ENCODE peak calls at places on chromosome 14, in seven cellular contexts. K is stomach, J is lower leg skin, M is OCI-LY7, N is uterus, F is IMR-90, U is tibial nerve. I is an unnamed sample.

GRCh38 chr14:89399594-89400068 is 17.4 kb downstream of the FOXN3 start:
- DNase-seq in U (no peak), K (no peak), F (peak), M (peak), J (peak), N (no peak), I (peak)

GRCh38 chr14:41662780-41663477 is 56.3 kb downstream of the LRFN5 start:
- DNase-seq in M (no peak), F (no peak), J (no peak), N (no peak), U (no peak), K (no peak), I (no peak)

GRCh38 chr14:66105819-66106218 is 380.4 kb upstream of the CCDC196 start:
- DNase-seq in J (no peak), U (no peak), K (no peak), F (no peak), M (no peak), N (no peak), I (no peak)

GRCh38 chr14:31864937-31865855 is 211.9 kb upstream of the ARHGAP5 start:
- DNase-seq in U (no peak), N (no peak), K (no peak), J (no peak), M (no peak), F (no peak), I (no peak)

GRCh38 chr14:73741386-73741875 is 27.2 kb upstream of the PNMA1 start:
- DNase-seq in F (peak), J (peak), U (no peak), N (peak), K (peak), M (peak), I (peak)

GRCh38 chr14:51993274-51993673 is 3.9 kb downstream of the RTRAF start:
- DNase-seq in U (no peak), N (no peak), M (no peak), K (no peak), F (no peak), J (no peak), I (no peak)

GRCh38 chr14:37172024-37172869 is at the start of gene SLC25A21:
- DNase-seq in K (peak), F (peak), U (peak), M (no peak), J (peak), N (peak), I (peak)

GRCh38 chr14:62213516-62213915 is 451.3 kb downstream of the SNAPC1 start:
- DNase-seq in K (no peak), M (no peak), U (no peak), J (no peak), F (peak), N (no peak), I (no peak)

GRCh38 chr14:95421741-95422140 is 94.7 kb downstream of the SYNE3 start:
- DNase-seq in J (no peak), U (no peak), F (no peak), N (no peak), K (no peak), M (no peak), I (no peak)

GRCh38 chr14:55136868-55137785 is 8.1 kb downstream of the LGALS3 start:
- DNase-seq in J (no peak), K (peak), F (peak), M (no peak), U (peak), N (peak), I (no peak)

GRCh38 chr14:73944432-73945158 is 5.3 kb downstream of the FAM161B start:
- DNase-seq in M (no peak), N (no peak), F (no peak), J (peak), U (no peak), K (no peak), I (no peak)

GRCh38 chr14:62079035-62079434 is 316.8 kb downstream of the SNAPC1 start:
- DNase-seq in M (peak), F (no peak), K (no peak), U (no peak), J (no peak), N (no peak), I (no peak)

GRCh38 chr14:59346796-59347510 is 118.2 kb downstream of the GPR135 start:
- DNase-seq in N (no peak), M (no peak), U (no peak), F (peak), K (no peak), J (no peak), I (no peak)

GRCh38 chr14:55851961-55852360 is 266.2 kb upstream of the PELI2 start:
- DNase-seq in F (no peak), M (no peak), K (no peak), J (no peak), U (no peak), N (no peak), I (no peak)

GRCh38 chr14:57293851-57294837 is 25.4 kb downstream of the AP5M1 start:
- DNase-seq in M (peak), J (no peak), N (no peak), F (peak), K (no peak), U (no peak), I (no peak)

GRCh38 chr14:102891556-102891955 is 30.9 kb upstream of the AMN start:
- DNase-seq in U (no peak), K (no peak), F (peak), M (no peak), J (no peak), N (no peak), I (no peak)

GRCh38 chr14:24368562-24369252 is 723 bp downstream of the NFATC4 start:
- DNase-seq in J (peak), K (no peak), M (peak), N (peak), U (peak), F (peak), I (peak)

GRCh38 chr14:68278568-68279436 is 459.2 kb downstream of the RAD51B start:
- DNase-seq in U (no peak), K (no peak), M (no peak), F (peak), J (no peak), N (no peak), I (no peak)

GRCh38 chr14:93977790-93978581 is 1.6 kb upstream of the ASB2 start:
- DNase-seq in F (no peak), U (no peak), J (no peak), K (no peak), M (peak), N (no peak), I (no peak)

GRCh38 chr14:89280612-89281011 is 136.4 kb downstream of the FOXN3 start:
- DNase-seq in J (no peak), N (no peak), K (no peak), U (no peak), F (no peak), M (no peak), I (no peak)

GRCh38 chr14:58082011-58082410 is 70.0 kb downstream of the ARMH4 start:
- DNase-seq in J (no peak), N (no peak), U (no peak), M (no peak), F (peak), K (no peak), I (no peak)

GRCh38 chr14:81033841-81034240 is 78.4 kb downstream of the TSHR start:
- DNase-seq in M (peak), J (no peak), U (no peak), K (no peak), F (no peak), N (no peak), I (no peak)

GRCh38 chr14:71309756-71310155 is 402.5 kb downstream of the PCNX1 start:
- DNase-seq in M (no peak), U (no peak), J (no peak), K (no peak), F (no peak), N (no peak), I (no peak)

GRCh38 chr14:55256586-55256985 is 14.6 kb upstream of the FBXO34 start:
- DNase-seq in K (no peak), J (no peak), U (no peak), N (no peak), F (no peak), M (no peak), I (no peak)

GRCh38 chr14:96979611-96980074 is 182.5 kb downstream of the VRK1 start:
- DNase-seq in F (no peak), K (no peak), M (no peak), J (no peak), N (no peak), U (no peak), I (no peak)

GRCh38 chr14:29222671-29223268 is 456.2 kb downstream of the FOXG1 start:
- DNase-seq in U (no peak), F (peak), N (no peak), K (no peak), M (no peak), J (no peak), I (peak)

GRCh38 chr14:68741839-68742470 is 50.9 kb downstream of the ZFP36L1 start:
- DNase-seq in F (no peak), J (no peak), N (no peak), U (no peak), K (no peak), M (peak), I (no peak)

GRCh38 chr14:89720741-89721315 is 233.7 kb downstream of the EFCAB11 start:
- DNase-seq in J (no peak), U (no peak), N (no peak), M (peak), K (peak), F (no peak), I (no peak)

GRCh38 chr14:68541128-68541896 is 251.6 kb downstream of the ZFP36L1 start:
- DNase-seq in J (no peak), F (no peak), U (no peak), K (no peak), N (no peak), M (no peak), I (no peak)

GRCh38 chr14:69879175-69880047 is at the start of gene SMOC1:
- DNase-seq in N (peak), U (no peak), K (peak), F (peak), M (no peak), J (no peak), I (peak)

GRCh38 chr14:100640481-100641273 is 53.5 kb upstream of the BEGAIN start:
- DNase-seq in J (no peak), M (peak), N (no peak), U (no peak), F (peak), K (peak), I (no peak)
- TF ChIP-seq CTCF in J (no peak), M (no peak), N (no peak), U (no peak), F (no peak), K (no peak), I (no peak)

DNA sequence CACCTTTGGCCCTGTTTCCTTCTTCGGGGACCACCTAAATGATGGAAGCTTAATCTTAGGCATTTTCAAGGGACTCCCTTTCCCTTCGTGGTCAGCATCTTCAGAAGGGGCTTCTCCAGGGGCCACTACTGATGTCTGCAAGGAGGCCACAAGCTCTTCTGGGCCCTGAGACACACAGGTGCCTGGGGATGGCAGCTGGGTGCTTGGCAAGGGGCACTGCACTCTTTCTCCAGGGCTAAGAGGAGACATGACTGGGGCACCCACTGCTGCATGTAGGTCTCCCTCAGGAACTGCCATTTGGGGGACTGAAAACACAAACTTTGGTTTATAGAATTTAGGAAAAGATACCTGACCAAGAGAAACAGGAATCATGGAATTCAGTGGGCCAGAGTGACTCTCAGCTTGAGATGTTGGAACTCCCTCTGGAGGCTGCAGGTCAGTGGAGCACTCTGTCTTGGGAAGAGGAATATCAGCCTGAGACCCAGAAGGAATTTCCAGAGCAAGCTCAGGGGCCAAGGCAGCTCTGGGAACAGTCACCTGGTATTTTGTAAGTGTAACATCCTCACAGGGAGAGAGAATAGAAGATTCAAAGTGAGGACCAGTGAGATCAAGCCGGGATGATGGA is 16.0 kb downstream of the PLD4 start:
- DNase-seq in U (no peak), K (no peak), F (peak), M (no peak), N (peak), J (peak), I (no peak)
- TF ChIP-seq CTCF in U (no peak), K (no peak), F (peak), M (peak), N (no peak), J (no peak), I (no peak)

DNA sequence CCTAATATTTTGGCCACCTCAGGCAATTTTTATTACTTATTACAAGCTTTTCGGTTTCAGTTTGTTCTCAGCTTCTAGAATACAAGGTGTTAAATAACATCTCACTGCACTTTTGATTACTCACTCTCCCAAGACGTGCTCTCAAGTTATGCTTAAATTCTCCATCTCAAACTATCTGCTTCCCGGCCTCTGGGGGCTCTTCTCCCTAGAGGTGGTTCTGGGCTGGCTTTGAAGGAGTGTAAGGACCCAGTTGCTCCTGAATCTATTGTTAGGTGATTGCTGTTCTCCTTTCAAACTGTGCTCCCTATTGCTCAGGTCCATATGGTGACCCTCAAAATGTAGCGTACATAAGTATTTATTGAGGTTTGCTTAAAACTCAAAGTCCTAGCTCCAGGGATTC is 193.9 kb upstream of the DDHD1 start:
- DNase-seq in N (no peak), J (no peak), M (no peak), F (no peak), U (no peak), K (no peak), I (no peak)
- TF ChIP-seq CTCF in N (no peak), J (no peak), M (no peak), F (no peak), U (no peak), K (no peak), I (no peak)

GRCh38 chr14:22846811-22847307 is 10.5 kb downstream of the MMP14 start:
- DNase-seq in M (no peak), N (no peak), J (peak), K (no peak), U (no peak), F (no peak), I (no peak)

GRCh38 chr14:22844221-22845102 is 8.1 kb downstream of the MMP14 start:
- DNase-seq in J (peak), F (no peak), U (no peak), K (no peak), M (no peak), N (no peak), I (no peak)

GRCh38 chr14:22847661-22848341 is 11.4 kb downstream of the MMP14 start:
- DNase-seq in K (no peak), J (peak), U (no peak), N (no peak), F (peak), M (no peak), I (no peak)

GRCh38 chr14:22845103-22845394 is 8.7 kb downstream of the MMP14 start:
- DNase-seq in U (no peak), F (no peak), N (no peak), K (no peak), J (peak), M (no peak), I (no peak)

DNA sequence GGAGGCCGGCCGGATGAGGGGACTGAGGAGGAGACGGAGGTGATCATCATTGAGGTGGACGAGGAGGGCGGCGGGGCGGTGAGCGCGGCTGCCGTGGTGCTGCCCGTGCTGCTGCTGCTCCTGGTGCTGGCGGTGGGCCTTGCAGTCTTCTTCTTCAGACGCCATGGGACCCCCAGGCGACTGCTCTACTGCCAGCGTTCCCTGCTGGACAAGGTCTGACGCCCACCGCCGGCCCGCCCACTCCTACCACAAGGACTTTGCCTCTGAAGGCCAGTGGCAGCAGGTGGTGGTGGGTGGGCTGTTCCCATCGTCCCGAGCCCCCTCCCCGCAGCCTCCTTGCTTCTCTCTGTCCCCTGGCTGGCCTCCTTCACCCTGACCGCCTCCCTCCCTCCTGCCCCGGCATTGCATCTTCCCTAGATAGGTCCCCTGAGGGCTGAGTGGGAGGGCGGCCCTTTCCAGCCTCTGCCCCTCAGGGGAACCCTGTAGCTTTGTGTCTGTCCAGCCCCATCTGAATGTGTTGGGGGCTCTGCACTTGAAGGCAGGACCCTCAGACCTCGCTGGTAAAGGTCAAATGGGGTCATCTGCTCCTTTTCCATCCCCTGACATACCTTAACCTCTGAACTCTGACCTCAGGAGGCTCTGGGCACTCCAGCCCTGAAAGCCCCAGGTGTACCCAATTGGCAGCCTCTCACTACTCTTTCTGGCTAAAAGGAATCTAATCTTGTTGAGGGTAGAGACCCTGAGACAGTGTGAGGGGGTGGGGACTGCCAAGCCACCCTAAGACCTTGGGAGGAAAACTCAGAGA is 9.6 kb downstream of the MMP14 start:
- DNase-seq in K (no peak), F (no peak), N (no peak), U (no peak), J (peak), M (no peak), I (no peak)
- TF ChIP-seq CTCF in K (no peak), F (no peak), N (no peak), U (no peak), J (no peak), M (no peak), I (no peak)

GRCh38 chr14:101557321-101557695 is 4.0 kb upstream of the DIO3 start:
- DNase-seq in K (no peak), N (no peak), M (no peak), U (no peak), J (no peak), F (no peak), I (no peak)

GRCh38 chr14:101556566-101557320 is 4.6 kb upstream of the DIO3 start:
- DNase-seq in J (no peak), U (no peak), K (no peak), M (peak), N (no peak), F (no peak), I (no peak)

GRCh38 chr14:101559250-101559623 is 2.1 kb upstream of the DIO3 start:
- DNase-seq in K (no peak), N (no peak), M (no peak), F (no peak), J (no peak), U (no peak), I (no peak)

GRCh38 chr14:101558739-101559240 is 2.5 kb upstream of the DIO3 start:
- DNase-seq in J (no peak), N (no peak), K (no peak), U (no peak), F (no peak), M (no peak), I (no peak)

DNA sequence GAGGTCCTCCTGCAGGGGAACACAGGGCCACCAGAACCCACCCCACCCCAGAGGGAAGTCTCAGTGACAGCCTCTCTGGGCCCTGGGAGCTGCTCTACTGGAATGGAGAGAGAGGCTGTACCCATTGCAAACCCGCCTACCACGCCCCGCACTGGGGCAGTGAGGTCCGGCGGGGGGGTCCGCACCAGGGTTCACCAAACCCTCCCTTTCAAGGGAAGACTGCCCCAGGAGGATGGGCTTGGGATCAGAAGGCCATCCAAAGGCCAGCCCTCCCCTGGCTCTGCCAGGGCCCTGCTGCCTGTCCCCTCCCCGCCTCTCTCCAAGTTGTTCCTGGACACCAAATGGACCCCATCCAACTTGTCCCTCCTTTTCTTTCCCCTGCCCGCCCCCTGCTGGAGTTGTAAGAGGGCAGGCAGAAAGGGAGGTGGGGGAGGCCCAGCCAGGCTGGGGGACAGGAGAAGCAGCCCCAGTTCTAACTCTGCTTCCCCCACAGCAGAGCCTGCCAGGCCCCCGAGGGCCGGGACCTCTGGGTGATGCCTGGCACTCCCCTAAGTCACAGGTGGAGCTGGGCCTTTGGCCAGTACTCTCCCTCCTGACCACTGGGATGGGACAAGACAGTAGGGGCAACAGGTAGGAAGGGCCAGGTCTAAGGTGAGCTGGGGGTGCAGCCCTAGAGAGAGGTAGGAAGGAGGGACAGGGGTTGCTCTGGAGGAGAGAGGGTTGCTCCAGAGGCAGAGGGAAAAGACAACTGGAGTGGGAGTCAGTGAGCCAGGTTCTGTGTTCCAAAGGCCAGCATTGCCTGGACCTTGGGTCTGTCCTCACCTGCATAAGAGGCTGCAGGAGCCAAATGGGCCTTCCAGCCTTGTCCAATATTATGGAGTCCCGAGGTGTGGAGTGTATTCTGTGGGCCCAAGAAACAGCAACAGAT is 3.2 kb upstream of the DIO3 start:
- DNase-seq in U (peak), M (no peak), K (no peak), F (no peak), J (no peak), N (peak), I (no peak)
- TF ChIP-seq CTCF in U (peak), M (peak), K (peak), F (peak), J (no peak), N (peak), I (no peak)

DNA sequence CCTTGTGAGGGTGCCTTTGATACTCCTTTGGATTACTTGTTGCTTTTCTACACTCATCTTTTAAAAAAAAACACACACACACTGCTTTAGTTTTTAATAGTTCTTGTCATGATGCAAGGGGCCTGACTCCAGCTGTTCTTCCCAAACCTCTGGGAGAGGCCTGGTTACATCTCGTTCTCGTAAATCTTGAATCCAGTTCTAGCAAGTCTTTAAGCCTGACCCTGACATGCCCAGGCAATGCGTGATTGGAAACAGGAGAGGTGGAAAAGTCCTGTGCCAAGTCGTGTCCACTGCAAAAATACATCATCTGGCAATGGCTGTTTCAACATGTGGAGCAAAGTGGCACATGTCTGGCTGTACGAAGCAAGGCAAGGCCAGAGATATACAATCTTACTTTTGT is 356.7 kb upstream of the DDHD1 start:
- DNase-seq in F (peak), J (no peak), N (peak), K (no peak), M (no peak), U (peak), I (no peak)
- TF ChIP-seq CTCF in F (no peak), J (no peak), N (no peak), K (no peak), M (no peak), U (no peak), I (no peak)

GRCh38 chr14:21997300-21997699 is 323.7 kb upstream of the OR4E1 start:
- DNase-seq in U (no peak), F (peak), J (no peak), N (no peak), M (peak), K (no peak), I (peak)
- TF ChIP-seq CTCF in U (no peak), F (no peak), J (no peak), N (no peak), M (peak), K (no peak), I (no peak)

I was measured in endothelial cell.